ENCODE peak calls at places on chromosomes 13 and 19, in six cellular contexts. G, B, O, F, A and E are unnamed samples. For H3K36me3, the result is how much of the 10 kb centered on the place peaks cover.

GRCh38 chr13:27011661-27012060 is 159.9 kb downstream of the USP12 start:
- DNase-seq in G (no peak), B (no peak), O (no peak), F (no peak), A (no peak), E (no peak)

GRCh38 chr19:36605101-36605838 is at the start of gene ZNF382:
- DNase-seq in G (no peak), B (peak), O (peak), F (peak), A (peak), E (peak)

GRCh38 chr13:97319088-97319487 is 97.0 kb downstream of the MBNL2 start:
- DNase-seq in G (no peak), B (no peak), O (no peak), F (no peak), A (no peak), E (no peak)

GRCh38 chr13:43285891-43286602 is 262.7 kb downstream of the DNAJC15 start:
- DNase-seq in G (no peak), B (peak), O (no peak), F (no peak), A (no peak), E (peak)

GRCh38 chr13:113992276-113993005 is 18.6 kb upstream of the C13orf46 start:
- DNase-seq in G (no peak), B (no peak), O (no peak), F (no peak), A (no peak), E (no peak)

GRCh38 chr13:110635405-110636002 is 20.2 kb downstream of the NAXD start:
- DNase-seq in G (no peak), B (no peak), O (no peak), F (no peak), A (no peak), E (no peak)

GRCh38 chr13:45897562-45897961 is 46.0 kb upstream of the SIAH3 start:
- DNase-seq in G (no peak), B (no peak), O (no peak), F (no peak), A (no peak), E (no peak)

GRCh38 chr13:109758937-109759480 is 27.4 kb downstream of the IRS2 start:
- DNase-seq in G (no peak), B (no peak), O (no peak), F (no peak), A (no peak), E (no peak)

GRCh38 chr19:13861392-13861713 is 15.6 kb upstream of the NANOS3 start:
- DNase-seq in G (no peak), B (no peak), O (no peak), F (no peak), A (no peak), E (no peak)

GRCh38 chr13:99176309-99177276 is 24.1 kb upstream of the UBAC2 start:
- DNase-seq in G (peak), B (peak), O (peak), F (peak), A (no peak), E (no peak)

GRCh38 chr13:96178759-96179158 is 88.9 kb downstream of the HS6ST3 start:
- DNase-seq in G (no peak), B (no peak), O (no peak), F (no peak), A (no peak), E (no peak)

GRCh38 chr13:108266316-108266936 is 3.1 kb upstream of the TNFSF13B start:
- DNase-seq in G (no peak), B (no peak), O (no peak), F (no peak), A (no peak), E (no peak)

GRCh38 chr19:14363203-14364097 is 17.8 kb upstream of the ADGRE5 start:
- DNase-seq in G (peak), B (peak), O (peak), F (peak), A (no peak), E (no peak)

GRCh38 chr13:112759834-112760233 is 70.0 kb downstream of the ATP11A start:
- DNase-seq in G (no peak), B (no peak), O (no peak), F (no peak), A (no peak), E (no peak)

GRCh38 chr19:9132422-9132821 is 5.7 kb upstream of the OR7G3 start:
- DNase-seq in G (no peak), B (no peak), O (no peak), F (no peak), A (no peak), E (no peak)

GRCh38 chr13:100388923-100389322 is 199.7 kb downstream of the GGACT start:
- DNase-seq in G (no peak), B (no peak), O (no peak), F (no peak), A (no peak), E (no peak)

GRCh38 chr13:62631614-62632013 is 1216.0 kb upstream of the PCDH20 start:
- DNase-seq in G (no peak), B (no peak), O (no peak), F (no peak), A (no peak), E (no peak)

GRCh38 chr19:47550129-47550528 is 22.8 kb downstream of the ZNF541 start:
- DNase-seq in G (no peak), B (no peak), O (no peak), F (no peak), A (no peak), E (no peak)

GRCh38 chr19:7971553-7972520 is 28.4 kb upstream of the TIMM44 start:
- DNase-seq in G (no peak), B (no peak), O (no peak), F (no peak), A (no peak), E (no peak)

GRCh38 chr13:95155504-95155903 is 145.7 kb downstream of the ABCC4 start:
- DNase-seq in G (no peak), B (no peak), O (no peak), F (no peak), A (no peak), E (no peak)

GRCh38 chr13:95154441-95154886 is 146.8 kb downstream of the ABCC4 start:
- DNase-seq in G (no peak), B (peak), O (no peak), F (no peak), A (no peak), E (no peak)

GRCh38 chr13:95153647-95154405 is 147.4 kb downstream of the ABCC4 start:
- DNase-seq in G (no peak), B (peak), O (no peak), F (no peak), A (no peak), E (no peak)

GRCh38 chr13:95155093-95155492 is 146.2 kb downstream of the ABCC4 start:
- DNase-seq in G (no peak), B (no peak), O (no peak), F (no peak), A (no peak), E (no peak)

DNA sequence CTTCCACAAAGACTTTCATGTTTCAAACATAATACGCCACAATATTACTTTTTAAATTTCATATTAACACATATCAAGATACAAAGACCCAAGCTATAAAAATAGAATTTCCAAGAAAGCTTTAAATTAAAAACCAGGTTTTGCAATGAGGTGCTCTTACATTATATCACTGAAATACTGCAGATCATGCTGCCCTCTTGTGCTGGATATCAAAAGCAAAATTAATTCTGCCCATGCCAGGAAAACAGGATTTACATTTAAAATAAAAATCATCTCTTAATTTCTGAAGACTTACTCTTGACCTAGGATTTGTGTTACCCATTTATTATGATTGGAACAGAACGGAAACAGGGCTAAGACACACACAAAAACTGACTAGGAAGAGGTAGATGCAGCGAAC is 145.0 kb downstream of the ABCC4 start:
- DNase-seq in G (no peak), B (peak), O (no peak), F (no peak), A (no peak), E (no peak)
- TF ChIP-seq CTCF in G (no peak), B (peak), O (no peak), F (no peak), A (peak), E (peak)

GRCh38 chr19:49680473-49681351 is 3.6 kb downstream of the PRMT1 start:
- DNase-seq in G (peak), B (peak), O (peak), F (peak), A (no peak), E (no peak)
- H3K4me3 ChIP-seq in G (peak), B (no peak), O (no peak), F (peak), A (no peak), E (no peak)

DNA sequence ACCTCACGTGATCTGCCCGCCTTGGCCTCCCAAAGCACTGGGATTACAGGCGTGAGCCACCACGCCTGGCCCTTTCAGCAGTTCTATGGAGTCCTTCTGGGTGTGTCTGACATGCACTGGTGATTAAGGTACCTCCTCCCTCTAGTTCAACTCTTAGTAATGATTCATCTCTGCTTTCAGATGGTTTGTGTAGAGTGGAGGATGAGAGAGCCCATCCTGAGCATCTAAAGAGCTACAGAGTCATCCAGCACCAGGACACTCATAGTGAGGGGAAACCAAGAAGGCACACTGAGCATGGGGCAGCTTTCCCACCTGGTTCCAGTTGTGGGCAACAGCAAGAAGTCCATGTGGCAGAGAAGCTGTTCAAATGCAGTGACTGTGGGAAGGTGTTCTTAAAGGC is 8.2 kb downstream of the ZNF584 start:
- DNase-seq in G (no peak), B (no peak), O (no peak), F (no peak), A (no peak), E (no peak)
- H3K36me3 ChIP-seq in G (half or more), B (under half), O (under half), F (under half), A (under half), E (under half)

GRCh38 chr19:38417146-38417543 is 8.9 kb downstream of the RASGRP4 start:
- DNase-seq in G (no peak), B (no peak), O (no peak), F (no peak), A (no peak), E (no peak)

GRCh38 chr19:38420935-38421334 is 5.1 kb downstream of the RASGRP4 start:
- DNase-seq in G (no peak), B (no peak), O (no peak), F (no peak), A (no peak), E (no peak)

GRCh38 chr19:38421856-38422255 is 4.2 kb downstream of the RASGRP4 start:
- DNase-seq in G (no peak), B (no peak), O (no peak), F (no peak), A (no peak), E (no peak)

GRCh38 chr19:38413416-38413815 is 10.5 kb downstream of the FAM98C start:
- DNase-seq in G (no peak), B (no peak), O (no peak), F (no peak), A (no peak), E (no peak)

GRCh38 chr19:38417544-38418506 is 8.2 kb downstream of the RASGRP4 start:
- DNase-seq in G (peak), B (no peak), O (peak), F (peak), A (no peak), E (no peak)
- TF ChIP-seq CTCF in G (peak), B (no peak), O (no peak), F (no peak), A (no peak), E (no peak)

GRCh38 chr19:10748924-10749434 is 31.1 kb downstream of the DNM2 start:
- DNase-seq in G (peak), B (peak), O (peak), F (no peak), A (no peak), E (no peak)
- H3K4me3 ChIP-seq in G (peak), B (no peak), O (no peak), F (no peak), A (no peak), E (no peak)

GRCh38 chr19:44236384-44236783 is 23.3 kb upstream of the ZNF233 start:
- DNase-seq in G (no peak), B (no peak), O (no peak), F (no peak), A (no peak), E (no peak)

GRCh38 chr19:44228318-44228717 is 16.0 kb downstream of the ZNF227 start:
- DNase-seq in G (no peak), B (no peak), O (no peak), F (no peak), A (no peak), E (no peak)

GRCh38 chr19:44232867-44233266 is 20.5 kb downstream of the ZNF227 start:
- DNase-seq in G (no peak), B (no peak), O (no peak), F (no peak), A (no peak), E (no peak)
- H3K36me3 ChIP-seq in G (under half), B (under half), O (under half), F (under half), A (under half), E (under half)

GRCh38 chr19:17450264-17451075 is 2.0 kb upstream of the TMEM221 start:
- DNase-seq in G (no peak), B (no peak), O (no peak), F (peak), A (no peak), E (peak)

GRCh38 chr19:17445526-17446165 is 2.8 kb downstream of the TMEM221 start:
- DNase-seq in G (no peak), B (no peak), O (no peak), F (no peak), A (no peak), E (no peak)

GRCh38 chr19:17451820-17452219 is 3.4 kb upstream of the TMEM221 start:
- DNase-seq in G (no peak), B (no peak), O (no peak), F (no peak), A (no peak), E (no peak)

GRCh38 chr19:17447704-17448189 is 721 bp downstream of the TMEM221 start:
- DNase-seq in G (no peak), B (no peak), O (no peak), F (no peak), A (no peak), E (no peak)

GRCh38 chr19:17448190-17448967 is at the start of gene TMEM221:
- DNase-seq in G (peak), B (peak), O (peak), F (peak), A (no peak), E (no peak)
- TF ChIP-seq CTCF in G (peak), B (peak), O (peak), F (peak), A (peak), E (peak)

GRCh38 chr13:28423010-28423409 is 71.9 kb downstream of the FLT1 start:
- DNase-seq in G (no peak), B (no peak), O (peak), F (peak), A (no peak), E (no peak)
- H3K4me3 ChIP-seq in G (no peak), B (no peak), O (no peak), F (no peak), A (no peak), E (no peak)

DNA sequence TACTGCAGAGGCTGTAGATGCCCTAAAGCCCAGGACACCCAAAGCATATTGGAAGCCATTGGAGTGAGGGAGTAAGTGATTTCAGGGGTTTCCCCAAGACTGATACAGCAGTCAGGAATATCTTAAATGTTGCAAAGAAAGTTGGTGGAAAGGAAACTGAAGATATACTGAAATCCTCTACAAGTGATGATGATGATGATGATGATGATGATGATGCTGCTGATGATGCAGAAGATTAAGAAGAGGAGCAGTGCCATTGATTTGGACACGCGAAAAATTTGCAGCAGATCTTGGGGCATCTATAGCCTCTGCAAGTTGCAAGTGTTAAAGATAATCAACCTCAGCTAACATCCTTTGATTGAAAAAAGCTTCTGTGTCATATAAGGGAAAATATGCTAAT is 23.8 kb downstream of the ZNF44 start:
- DNase-seq in G (no peak), B (no peak), O (no peak), F (no peak), A (no peak), E (no peak)
- H3K36me3 ChIP-seq in G (under half), B (under half), O (under half), F (under half), A (under half), E (under half)

GRCh38 chr19:5828661-5829566 is 10.6 kb downstream of the FUT6 start:
- DNase-seq in G (peak), B (no peak), O (no peak), F (peak), A (no peak), E (no peak)

GRCh38 chr19:5827891-5828660 is 11.4 kb downstream of the FUT6 start:
- DNase-seq in G (peak), B (peak), O (peak), F (peak), A (peak), E (peak)

GRCh38 chr19:5824791-5825577 is 14.5 kb downstream of the FUT6 start:
- DNase-seq in G (no peak), B (no peak), O (no peak), F (no peak), A (no peak), E (no peak)

GRCh38 chr19:5827342-5827890 is 12.1 kb downstream of the FUT6 start:
- DNase-seq in G (no peak), B (no peak), O (peak), F (no peak), A (no peak), E (no peak)

GRCh38 chr19:5826531-5827341 is 12.8 kb downstream of the FUT6 start:
- DNase-seq in G (no peak), B (no peak), O (peak), F (peak), A (no peak), E (no peak)
- TF ChIP-seq CTCF in G (peak), B (peak), O (no peak), F (no peak), A (peak), E (peak)